ENCODE peak calls at places on chromosomes 2 and 18, in ten cellular contexts. One of them, this sample, is unnamed.

GRCh38 chr2:216392945-216393840 is 19.1 kb upstream of the SMARCAL1 start:
- DNase-seq in mesendoderm: no peak
- DNase-seq in MM.1S: no peak
- DNase-seq in GM13976: no peak
- DNase-seq in stimulated activated CD4-positive, alpha-beta T cell treated with anti-CD3 and anti-CD28 coated beads, Interleukin-2, amount 100 ng/mL, for 24 hours: no peak
- DNase-seq in activated CD8-positive, alpha-beta T cell treated with anti-CD3 and anti-CD28 coated beads for 36 hours: no peak
- DNase-seq in mucosa of gallbladder: no peak
- DNase-seq in iPS DF 19.7: no peak
- DNase-seq in cardiac septum: no peak
- DNase-seq in activated CD4-positive, alpha-beta T cell treated with anti-CD3 and anti-CD28 coated beads, Interleukin-2, amount 50 U/mL, for 4 hours: no peak
- DNase-seq in this sample: no peak

GRCh38 chr2:147499785-147500184 is 345.0 kb upstream of the ACVR2A start:
- DNase-seq in stimulated activated CD4-positive, alpha-beta T cell treated with anti-CD3 and anti-CD28 coated beads, Interleukin-2, amount 100 ng/mL, for 24 hours: no peak
- DNase-seq in cardiac septum: no peak
- DNase-seq in GM13976: no peak
- DNase-seq in mesendoderm: no peak
- DNase-seq in iPS DF 19.7: no peak
- DNase-seq in activated CD4-positive, alpha-beta T cell treated with anti-CD3 and anti-CD28 coated beads, Interleukin-2, amount 50 U/mL, for 4 hours: no peak
- DNase-seq in mucosa of gallbladder: no peak
- DNase-seq in activated CD8-positive, alpha-beta T cell treated with anti-CD3 and anti-CD28 coated beads for 36 hours: no peak
- DNase-seq in MM.1S: no peak
- DNase-seq in this sample: no peak

GRCh38 chr2:98505311-98505808 is 60.7 kb downstream of the INPP4A start:
- DNase-seq in cardiac septum: no peak
- DNase-seq in stimulated activated CD4-positive, alpha-beta T cell treated with anti-CD3 and anti-CD28 coated beads, Interleukin-2, amount 100 ng/mL, for 24 hours: no peak
- DNase-seq in activated CD4-positive, alpha-beta T cell treated with anti-CD3 and anti-CD28 coated beads, Interleukin-2, amount 50 U/mL, for 4 hours: peak
- DNase-seq in mucosa of gallbladder: peak
- DNase-seq in MM.1S: peak
- DNase-seq in GM13976: no peak
- DNase-seq in iPS DF 19.7: no peak
- DNase-seq in activated CD8-positive, alpha-beta T cell treated with anti-CD3 and anti-CD28 coated beads for 36 hours: peak
- DNase-seq in mesendoderm: no peak
- DNase-seq in this sample: no peak

GRCh38 chr2:16773080-16773713 is 107.6 kb upstream of the CYRIA start:
- DNase-seq in mesendoderm: peak
- DNase-seq in mucosa of gallbladder: no peak
- DNase-seq in iPS DF 19.7: peak
- DNase-seq in activated CD8-positive, alpha-beta T cell treated with anti-CD3 and anti-CD28 coated beads for 36 hours: peak
- DNase-seq in stimulated activated CD4-positive, alpha-beta T cell treated with anti-CD3 and anti-CD28 coated beads, Interleukin-2, amount 100 ng/mL, for 24 hours: peak
- DNase-seq in activated CD4-positive, alpha-beta T cell treated with anti-CD3 and anti-CD28 coated beads, Interleukin-2, amount 50 U/mL, for 4 hours: no peak
- DNase-seq in MM.1S: peak
- DNase-seq in GM13976: peak
- DNase-seq in cardiac septum: no peak
- DNase-seq in this sample: peak

GRCh38 chr2:6639870-6640639 is 225.7 kb downstream of the CMPK2 start:
- DNase-seq in mucosa of gallbladder: no peak
- DNase-seq in GM13976: no peak
- DNase-seq in MM.1S: no peak
- DNase-seq in stimulated activated CD4-positive, alpha-beta T cell treated with anti-CD3 and anti-CD28 coated beads, Interleukin-2, amount 100 ng/mL, for 24 hours: no peak
- DNase-seq in mesendoderm: peak
- DNase-seq in activated CD8-positive, alpha-beta T cell treated with anti-CD3 and anti-CD28 coated beads for 36 hours: no peak
- DNase-seq in iPS DF 19.7: peak
- DNase-seq in cardiac septum: no peak
- DNase-seq in activated CD4-positive, alpha-beta T cell treated with anti-CD3 and anti-CD28 coated beads, Interleukin-2, amount 50 U/mL, for 4 hours: no peak
- DNase-seq in this sample: no peak

GRCh38 chr2:173963323-173963816 is 1.8 kb downstream of the SP3 start:
- DNase-seq in iPS DF 19.7: no peak
- DNase-seq in activated CD4-positive, alpha-beta T cell treated with anti-CD3 and anti-CD28 coated beads, Interleukin-2, amount 50 U/mL, for 4 hours: peak
- DNase-seq in stimulated activated CD4-positive, alpha-beta T cell treated with anti-CD3 and anti-CD28 coated beads, Interleukin-2, amount 100 ng/mL, for 24 hours: no peak
- DNase-seq in GM13976: peak
- DNase-seq in mucosa of gallbladder: peak
- DNase-seq in mesendoderm: peak
- DNase-seq in cardiac septum: no peak
- DNase-seq in MM.1S: peak
- DNase-seq in activated CD8-positive, alpha-beta T cell treated with anti-CD3 and anti-CD28 coated beads for 36 hours: peak
- DNase-seq in this sample: peak

GRCh38 chr2:168565112-168565511 is 109.0 kb downstream of the CERS6 start:
- DNase-seq in activated CD4-positive, alpha-beta T cell treated with anti-CD3 and anti-CD28 coated beads, Interleukin-2, amount 50 U/mL, for 4 hours: peak
- DNase-seq in mucosa of gallbladder: no peak
- DNase-seq in iPS DF 19.7: no peak
- DNase-seq in activated CD8-positive, alpha-beta T cell treated with anti-CD3 and anti-CD28 coated beads for 36 hours: peak
- DNase-seq in mesendoderm: no peak
- DNase-seq in cardiac septum: no peak
- DNase-seq in stimulated activated CD4-positive, alpha-beta T cell treated with anti-CD3 and anti-CD28 coated beads, Interleukin-2, amount 100 ng/mL, for 24 hours: no peak
- DNase-seq in GM13976: no peak
- DNase-seq in MM.1S: no peak
- DNase-seq in this sample: no peak

GRCh38 chr2:226376516-226377180 is 423.0 kb downstream of the IRS1 start:
- DNase-seq in activated CD8-positive, alpha-beta T cell treated with anti-CD3 and anti-CD28 coated beads for 36 hours: no peak
- DNase-seq in stimulated activated CD4-positive, alpha-beta T cell treated with anti-CD3 and anti-CD28 coated beads, Interleukin-2, amount 100 ng/mL, for 24 hours: no peak
- DNase-seq in MM.1S: no peak
- DNase-seq in mesendoderm: no peak
- DNase-seq in activated CD4-positive, alpha-beta T cell treated with anti-CD3 and anti-CD28 coated beads, Interleukin-2, amount 50 U/mL, for 4 hours: no peak
- DNase-seq in mucosa of gallbladder: no peak
- DNase-seq in GM13976: no peak
- DNase-seq in iPS DF 19.7: no peak
- DNase-seq in cardiac septum: no peak
- DNase-seq in this sample: no peak

GRCh38 chr2:239882335-239882734 is 142.8 kb downstream of the NDUFA10 start:
- DNase-seq in activated CD4-positive, alpha-beta T cell treated with anti-CD3 and anti-CD28 coated beads, Interleukin-2, amount 50 U/mL, for 4 hours: peak
- DNase-seq in mucosa of gallbladder: peak
- DNase-seq in cardiac septum: no peak
- DNase-seq in stimulated activated CD4-positive, alpha-beta T cell treated with anti-CD3 and anti-CD28 coated beads, Interleukin-2, amount 100 ng/mL, for 24 hours: peak
- DNase-seq in mesendoderm: peak
- DNase-seq in activated CD8-positive, alpha-beta T cell treated with anti-CD3 and anti-CD28 coated beads for 36 hours: peak
- DNase-seq in GM13976: peak
- DNase-seq in MM.1S: peak
- DNase-seq in iPS DF 19.7: peak
- DNase-seq in this sample: peak

GRCh38 chr2:178865121-178865520 is 57.9 kb upstream of the TTN start:
- DNase-seq in stimulated activated CD4-positive, alpha-beta T cell treated with anti-CD3 and anti-CD28 coated beads, Interleukin-2, amount 100 ng/mL, for 24 hours: no peak
- DNase-seq in iPS DF 19.7: no peak
- DNase-seq in mesendoderm: no peak
- DNase-seq in mucosa of gallbladder: no peak
- DNase-seq in activated CD4-positive, alpha-beta T cell treated with anti-CD3 and anti-CD28 coated beads, Interleukin-2, amount 50 U/mL, for 4 hours: no peak
- DNase-seq in GM13976: no peak
- DNase-seq in MM.1S: no peak
- DNase-seq in cardiac septum: no peak
- DNase-seq in activated CD8-positive, alpha-beta T cell treated with anti-CD3 and anti-CD28 coated beads for 36 hours: no peak
- DNase-seq in this sample: no peak

GRCh38 chr2:159035790-159036411 is 67.5 kb downstream of the TANC1 start:
- DNase-seq in mucosa of gallbladder: no peak
- DNase-seq in activated CD8-positive, alpha-beta T cell treated with anti-CD3 and anti-CD28 coated beads for 36 hours: peak
- DNase-seq in MM.1S: peak
- DNase-seq in iPS DF 19.7: peak
- DNase-seq in activated CD4-positive, alpha-beta T cell treated with anti-CD3 and anti-CD28 coated beads, Interleukin-2, amount 50 U/mL, for 4 hours: no peak
- DNase-seq in mesendoderm: peak
- DNase-seq in cardiac septum: no peak
- DNase-seq in GM13976: no peak
- DNase-seq in stimulated activated CD4-positive, alpha-beta T cell treated with anti-CD3 and anti-CD28 coated beads, Interleukin-2, amount 100 ng/mL, for 24 hours: no peak
- DNase-seq in this sample: peak

GRCh38 chr18:74589021-74589420 is 8.6 kb upstream of the ZNF407 start:
- DNase-seq in GM13976: no peak
- DNase-seq in mucosa of gallbladder: no peak
- DNase-seq in activated CD4-positive, alpha-beta T cell treated with anti-CD3 and anti-CD28 coated beads, Interleukin-2, amount 50 U/mL, for 4 hours: no peak
- DNase-seq in activated CD8-positive, alpha-beta T cell treated with anti-CD3 and anti-CD28 coated beads for 36 hours: no peak
- DNase-seq in stimulated activated CD4-positive, alpha-beta T cell treated with anti-CD3 and anti-CD28 coated beads, Interleukin-2, amount 100 ng/mL, for 24 hours: no peak
- DNase-seq in MM.1S: peak
- DNase-seq in iPS DF 19.7: no peak
- DNase-seq in mesendoderm: no peak
- DNase-seq in cardiac septum: no peak
- DNase-seq in this sample: no peak

GRCh38 chr18:6058941-6059340 is 163.6 kb upstream of the TMEM200C start:
- DNase-seq in activated CD4-positive, alpha-beta T cell treated with anti-CD3 and anti-CD28 coated beads, Interleukin-2, amount 50 U/mL, for 4 hours: no peak
- DNase-seq in stimulated activated CD4-positive, alpha-beta T cell treated with anti-CD3 and anti-CD28 coated beads, Interleukin-2, amount 100 ng/mL, for 24 hours: no peak
- DNase-seq in iPS DF 19.7: no peak
- DNase-seq in MM.1S: no peak
- DNase-seq in activated CD8-positive, alpha-beta T cell treated with anti-CD3 and anti-CD28 coated beads for 36 hours: no peak
- DNase-seq in mesendoderm: no peak
- DNase-seq in mucosa of gallbladder: no peak
- DNase-seq in GM13976: no peak
- DNase-seq in cardiac septum: no peak
- DNase-seq in this sample: peak

GRCh38 chr18:24051256-24051947 is 36.8 kb downstream of the TTC39C start:
- DNase-seq in cardiac septum: no peak
- DNase-seq in activated CD4-positive, alpha-beta T cell treated with anti-CD3 and anti-CD28 coated beads, Interleukin-2, amount 50 U/mL, for 4 hours: no peak
- DNase-seq in mucosa of gallbladder: no peak
- DNase-seq in iPS DF 19.7: no peak
- DNase-seq in stimulated activated CD4-positive, alpha-beta T cell treated with anti-CD3 and anti-CD28 coated beads, Interleukin-2, amount 100 ng/mL, for 24 hours: no peak
- DNase-seq in activated CD8-positive, alpha-beta T cell treated with anti-CD3 and anti-CD28 coated beads for 36 hours: peak
- DNase-seq in mesendoderm: no peak
- DNase-seq in MM.1S: no peak
- DNase-seq in GM13976: peak
- DNase-seq in this sample: no peak

GRCh38 chr2:149005471-149006077 is 32.9 kb upstream of the LYPD6B start:
- DNase-seq in activated CD8-positive, alpha-beta T cell treated with anti-CD3 and anti-CD28 coated beads for 36 hours: no peak
- DNase-seq in mucosa of gallbladder: no peak
- DNase-seq in activated CD4-positive, alpha-beta T cell treated with anti-CD3 and anti-CD28 coated beads, Interleukin-2, amount 50 U/mL, for 4 hours: no peak
- DNase-seq in mesendoderm: no peak
- DNase-seq in GM13976: no peak
- DNase-seq in stimulated activated CD4-positive, alpha-beta T cell treated with anti-CD3 and anti-CD28 coated beads, Interleukin-2, amount 100 ng/mL, for 24 hours: no peak
- DNase-seq in cardiac septum: no peak
- DNase-seq in MM.1S: no peak
- DNase-seq in iPS DF 19.7: no peak
- DNase-seq in this sample: no peak

GRCh38 chr2:242051440-242051839 is 181.9 kb downstream of the RTP5 start:
- DNase-seq in cardiac septum: no peak
- DNase-seq in activated CD4-positive, alpha-beta T cell treated with anti-CD3 and anti-CD28 coated beads, Interleukin-2, amount 50 U/mL, for 4 hours: no peak
- DNase-seq in mesendoderm: no peak
- DNase-seq in GM13976: no peak
- DNase-seq in MM.1S: no peak
- DNase-seq in iPS DF 19.7: no peak
- DNase-seq in mucosa of gallbladder: no peak
- DNase-seq in activated CD8-positive, alpha-beta T cell treated with anti-CD3 and anti-CD28 coated beads for 36 hours: no peak
- DNase-seq in stimulated activated CD4-positive, alpha-beta T cell treated with anti-CD3 and anti-CD28 coated beads, Interleukin-2, amount 100 ng/mL, for 24 hours: no peak
- DNase-seq in this sample: no peak

GRCh38 chr2:219071189-219071816 is 10.6 kb upstream of the IHH start:
- DNase-seq in activated CD8-positive, alpha-beta T cell treated with anti-CD3 and anti-CD28 coated beads for 36 hours: no peak
- DNase-seq in mucosa of gallbladder: no peak
- DNase-seq in mesendoderm: no peak
- DNase-seq in activated CD4-positive, alpha-beta T cell treated with anti-CD3 and anti-CD28 coated beads, Interleukin-2, amount 50 U/mL, for 4 hours: no peak
- DNase-seq in GM13976: peak
- DNase-seq in cardiac septum: no peak
- DNase-seq in stimulated activated CD4-positive, alpha-beta T cell treated with anti-CD3 and anti-CD28 coated beads, Interleukin-2, amount 100 ng/mL, for 24 hours: no peak
- DNase-seq in MM.1S: no peak
- DNase-seq in iPS DF 19.7: no peak
- DNase-seq in this sample: no peak

GRCh38 chr2:136378712-136379595 is 261.0 kb upstream of the CXCR4 start:
- DNase-seq in stimulated activated CD4-positive, alpha-beta T cell treated with anti-CD3 and anti-CD28 coated beads, Interleukin-2, amount 100 ng/mL, for 24 hours: peak
- DNase-seq in mesendoderm: peak
- DNase-seq in activated CD4-positive, alpha-beta T cell treated with anti-CD3 and anti-CD28 coated beads, Interleukin-2, amount 50 U/mL, for 4 hours: peak
- DNase-seq in GM13976: peak
- DNase-seq in mucosa of gallbladder: peak
- DNase-seq in cardiac septum: no peak
- DNase-seq in MM.1S: peak
- DNase-seq in iPS DF 19.7: no peak
- DNase-seq in activated CD8-positive, alpha-beta T cell treated with anti-CD3 and anti-CD28 coated beads for 36 hours: peak
- DNase-seq in this sample: peak

GRCh38 chr2:173715483-173715882 is 249.7 kb downstream of the SP3 start:
- DNase-seq in mucosa of gallbladder: no peak
- DNase-seq in cardiac septum: no peak
- DNase-seq in stimulated activated CD4-positive, alpha-beta T cell treated with anti-CD3 and anti-CD28 coated beads, Interleukin-2, amount 100 ng/mL, for 24 hours: no peak
- DNase-seq in activated CD8-positive, alpha-beta T cell treated with anti-CD3 and anti-CD28 coated beads for 36 hours: no peak
- DNase-seq in mesendoderm: no peak
- DNase-seq in iPS DF 19.7: no peak
- DNase-seq in activated CD4-positive, alpha-beta T cell treated with anti-CD3 and anti-CD28 coated beads, Interleukin-2, amount 50 U/mL, for 4 hours: no peak
- DNase-seq in GM13976: no peak
- DNase-seq in MM.1S: no peak
- DNase-seq in this sample: no peak

GRCh38 chr2:161625314-161625919 is 1.2 kb downstream of the SLC4A10 start:
- DNase-seq in activated CD8-positive, alpha-beta T cell treated with anti-CD3 and anti-CD28 coated beads for 36 hours: peak
- DNase-seq in mesendoderm: peak
- DNase-seq in activated CD4-positive, alpha-beta T cell treated with anti-CD3 and anti-CD28 coated beads, Interleukin-2, amount 50 U/mL, for 4 hours: no peak
- DNase-seq in GM13976: no peak
- DNase-seq in iPS DF 19.7: peak
- DNase-seq in mucosa of gallbladder: no peak
- DNase-seq in cardiac septum: no peak
- DNase-seq in MM.1S: no peak
- DNase-seq in stimulated activated CD4-positive, alpha-beta T cell treated with anti-CD3 and anti-CD28 coated beads, Interleukin-2, amount 100 ng/mL, for 24 hours: no peak
- DNase-seq in this sample: no peak

GRCh38 chr2:215982465-215982875 is 30.9 kb downstream of the MREG start:
- DNase-seq in MM.1S: no peak
- DNase-seq in iPS DF 19.7: no peak
- DNase-seq in cardiac septum: no peak
- DNase-seq in activated CD8-positive, alpha-beta T cell treated with anti-CD3 and anti-CD28 coated beads for 36 hours: peak
- DNase-seq in GM13976: peak
- DNase-seq in mesendoderm: no peak
- DNase-seq in mucosa of gallbladder: peak
- DNase-seq in activated CD4-positive, alpha-beta T cell treated with anti-CD3 and anti-CD28 coated beads, Interleukin-2, amount 50 U/mL, for 4 hours: no peak
- DNase-seq in stimulated activated CD4-positive, alpha-beta T cell treated with anti-CD3 and anti-CD28 coated beads, Interleukin-2, amount 100 ng/mL, for 24 hours: peak
- DNase-seq in this sample: peak

GRCh38 chr18:24674236-24675004 is 214.0 kb downstream of the HRH4 start:
- DNase-seq in stimulated activated CD4-positive, alpha-beta T cell treated with anti-CD3 and anti-CD28 coated beads, Interleukin-2, amount 100 ng/mL, for 24 hours: no peak
- DNase-seq in MM.1S: peak
- DNase-seq in activated CD8-positive, alpha-beta T cell treated with anti-CD3 and anti-CD28 coated beads for 36 hours: peak
- DNase-seq in iPS DF 19.7: no peak
- DNase-seq in activated CD4-positive, alpha-beta T cell treated with anti-CD3 and anti-CD28 coated beads, Interleukin-2, amount 50 U/mL, for 4 hours: no peak
- DNase-seq in mesendoderm: no peak
- DNase-seq in GM13976: no peak
- DNase-seq in mucosa of gallbladder: no peak
- DNase-seq in cardiac septum: no peak
- DNase-seq in this sample: no peak

GRCh38 chr18:22279741-22280452 is 110.5 kb downstream of the GATA6 start:
- DNase-seq in MM.1S: no peak
- DNase-seq in mesendoderm: no peak
- DNase-seq in activated CD8-positive, alpha-beta T cell treated with anti-CD3 and anti-CD28 coated beads for 36 hours: no peak
- DNase-seq in GM13976: no peak
- DNase-seq in activated CD4-positive, alpha-beta T cell treated with anti-CD3 and anti-CD28 coated beads, Interleukin-2, amount 50 U/mL, for 4 hours: no peak
- DNase-seq in cardiac septum: no peak
- DNase-seq in stimulated activated CD4-positive, alpha-beta T cell treated with anti-CD3 and anti-CD28 coated beads, Interleukin-2, amount 100 ng/mL, for 24 hours: no peak
- DNase-seq in mucosa of gallbladder: no peak
- DNase-seq in iPS DF 19.7: no peak
- DNase-seq in this sample: no peak

GRCh38 chr2:120704696-120705095 is 31.0 kb upstream of the GLI2 start:
- DNase-seq in activated CD8-positive, alpha-beta T cell treated with anti-CD3 and anti-CD28 coated beads for 36 hours: no peak
- DNase-seq in stimulated activated CD4-positive, alpha-beta T cell treated with anti-CD3 and anti-CD28 coated beads, Interleukin-2, amount 100 ng/mL, for 24 hours: no peak
- DNase-seq in activated CD4-positive, alpha-beta T cell treated with anti-CD3 and anti-CD28 coated beads, Interleukin-2, amount 50 U/mL, for 4 hours: no peak
- DNase-seq in mucosa of gallbladder: no peak
- DNase-seq in mesendoderm: peak
- DNase-seq in iPS DF 19.7: no peak
- DNase-seq in GM13976: no peak
- DNase-seq in MM.1S: no peak
- DNase-seq in cardiac septum: no peak
- DNase-seq in this sample: no peak

GRCh38 chr18:31291688-31292087 is 26.3 kb upstream of the DSG1 start:
- DNase-seq in mucosa of gallbladder: no peak
- DNase-seq in MM.1S: no peak
- DNase-seq in iPS DF 19.7: no peak
- DNase-seq in activated CD8-positive, alpha-beta T cell treated with anti-CD3 and anti-CD28 coated beads for 36 hours: no peak
- DNase-seq in stimulated activated CD4-positive, alpha-beta T cell treated with anti-CD3 and anti-CD28 coated beads, Interleukin-2, amount 100 ng/mL, for 24 hours: no peak
- DNase-seq in GM13976: no peak
- DNase-seq in cardiac septum: no peak
- DNase-seq in activated CD4-positive, alpha-beta T cell treated with anti-CD3 and anti-CD28 coated beads, Interleukin-2, amount 50 U/mL, for 4 hours: no peak
- DNase-seq in mesendoderm: no peak
- DNase-seq in this sample: no peak

GRCh38 chr2:132429941-132430573 is 13.5 kb downstream of the GPR39 start:
- DNase-seq in MM.1S: peak
- DNase-seq in mesendoderm: no peak
- DNase-seq in cardiac septum: no peak
- DNase-seq in mucosa of gallbladder: no peak
- DNase-seq in activated CD4-positive, alpha-beta T cell treated with anti-CD3 and anti-CD28 coated beads, Interleukin-2, amount 50 U/mL, for 4 hours: no peak
- DNase-seq in stimulated activated CD4-positive, alpha-beta T cell treated with anti-CD3 and anti-CD28 coated beads, Interleukin-2, amount 100 ng/mL, for 24 hours: no peak
- DNase-seq in activated CD8-positive, alpha-beta T cell treated with anti-CD3 and anti-CD28 coated beads for 36 hours: no peak
- DNase-seq in GM13976: no peak
- DNase-seq in iPS DF 19.7: no peak
- DNase-seq in this sample: no peak

GRCh38 chr2:55047677-55048299 is 2.5 kb downstream of the RTN4 start:
- DNase-seq in cardiac septum: no peak
- DNase-seq in iPS DF 19.7: no peak
- DNase-seq in mucosa of gallbladder: no peak
- DNase-seq in activated CD8-positive, alpha-beta T cell treated with anti-CD3 and anti-CD28 coated beads for 36 hours: no peak
- DNase-seq in stimulated activated CD4-positive, alpha-beta T cell treated with anti-CD3 and anti-CD28 coated beads, Interleukin-2, amount 100 ng/mL, for 24 hours: no peak
- DNase-seq in mesendoderm: no peak
- DNase-seq in MM.1S: no peak
- DNase-seq in GM13976: no peak
- DNase-seq in activated CD4-positive, alpha-beta T cell treated with anti-CD3 and anti-CD28 coated beads, Interleukin-2, amount 50 U/mL, for 4 hours: no peak
- DNase-seq in this sample: no peak

GRCh38 chr2:230319211-230319862 is 7.7 kb upstream of the SP140L start:
- DNase-seq in mesendoderm: no peak
- DNase-seq in activated CD8-positive, alpha-beta T cell treated with anti-CD3 and anti-CD28 coated beads for 36 hours: peak
- DNase-seq in cardiac septum: no peak
- DNase-seq in stimulated activated CD4-positive, alpha-beta T cell treated with anti-CD3 and anti-CD28 coated beads, Interleukin-2, amount 100 ng/mL, for 24 hours: peak
- DNase-seq in MM.1S: peak
- DNase-seq in GM13976: peak
- DNase-seq in iPS DF 19.7: no peak
- DNase-seq in activated CD4-positive, alpha-beta T cell treated with anti-CD3 and anti-CD28 coated beads, Interleukin-2, amount 50 U/mL, for 4 hours: peak
- DNase-seq in mucosa of gallbladder: peak
- DNase-seq in this sample: no peak

This sample was measured in NCI-H345.